ENCODE peak calls at places on chromosomes 4 and X, in ten cellular contexts. M is renal cortical epithelial cell; T is stimulated activated CD8-positive, alpha-beta memory T cell treated with anti-CD3 and anti-CD28 coated beads, Interleukin-4, amount 100 ng/mL, for 1 hour; P is foreskin melanocyte; V is nephron progenitor cell; L is activated T-cell treated with anti-CD3 and anti-CD28 coated beads, Interleukin-2, amount 50 U/mL, for 4 hours; Q is CD8-positive, alpha-beta memory T cell; A is amniotic epithelial cell; D is A172; E is HT1080. U is an unnamed sample.

GRCh38 chr4:144574004-144574403 is 72.0 kb upstream of the HHIP start:
- DNase-seq in M (no peak), T (no peak), P (no peak), V (no peak), L (no peak), Q (no peak), A (no peak), D (no peak), E (no peak), U (no peak)

GRCh38 chrX:47093248-47093647 is 15.0 kb downstream of the RGN start:
- DNase-seq in M (peak), T (no peak), P (peak), V (no peak), L (no peak), Q (no peak), A (peak), D (no peak), E (no peak), U (peak)

GRCh38 chr4:121189351-121189750 is 25.2 kb upstream of the TNIP3 start:
- DNase-seq in M (peak), T (no peak), P (no peak), V (no peak), L (no peak), Q (no peak), A (no peak), D (no peak), E (no peak), U (peak)

GRCh38 chr4:89336818-89337395 is 29.3 kb upstream of the GPRIN3 start:
- DNase-seq in M (no peak), T (no peak), P (no peak), V (no peak), L (peak), Q (no peak), A (no peak), D (no peak), E (no peak), U (no peak)

GRCh38 chr4:16626945-16627344 is 271.5 kb downstream of the LDB2 start:
- DNase-seq in M (peak), T (no peak), P (no peak), V (no peak), L (no peak), Q (no peak), A (peak), D (no peak), E (peak), U (no peak)

GRCh38 chr4:140609548-140610425 is 41.0 kb upstream of the UCP1 start:
- DNase-seq in M (peak), T (no peak), P (peak), V (peak), L (no peak), Q (peak), A (peak), D (peak), E (peak), U (peak)

GRCh38 chrX:13009844-13010243 is 34.6 kb downstream of the FAM9C start:
- DNase-seq in M (no peak), T (no peak), P (no peak), V (no peak), L (no peak), Q (no peak), A (no peak), D (no peak), E (no peak), U (no peak)

GRCh38 chr4:133151681-133152329 is 2.7 kb downstream of the PCDH10 start:
- DNase-seq in M (no peak), T (no peak), P (no peak), V (peak), L (no peak), Q (no peak), A (peak), D (peak), E (no peak), U (no peak)

GRCh38 chrX:3697701-3698279 is 15.7 kb downstream of the PRKX start:
- DNase-seq in M (peak), T (no peak), P (peak), V (peak), L (no peak), Q (no peak), A (no peak), D (peak), E (peak), U (peak)

GRCh38 chr4:81997313-81997712 is 376.5 kb downstream of the HNRNPD start:
- DNase-seq in M (no peak), T (no peak), P (no peak), V (no peak), L (no peak), Q (no peak), A (no peak), D (no peak), E (no peak), U (no peak)

GRCh38 chr4:6199344-6199921 is 916 bp downstream of the JAKMIP1 start:
- DNase-seq in M (no peak), T (no peak), P (no peak), V (no peak), L (no peak), Q (no peak), A (no peak), D (no peak), E (no peak), U (no peak)

U was measured in bronchial epithelial cell.